ENCODE peak calls at places on chromosomes 4 and X, in four cellular contexts. N is NCI-H774; B is activated CD8-positive, alpha-beta memory T cell treated with anti-CD3 and anti-CD28 coated beads, Interleukin-2, amount 10 ng/mL, durations not matched to agents 7 days and 5 days; G is ovary. Y is an unnamed sample.

GRCh38 chr4:41142356-41142755 is 72.0 kb downstream of the APBB2 start:
- DNase-seq in N (no peak), B (no peak), G (peak; percentile 56), Y (no peak)

GRCh38 chrX:138872537-138872936 is 161.0 kb upstream of the FGF13 start:
- DNase-seq in N (no peak), B (no peak), G (no peak), Y (no peak)

GRCh38 chrX:150844016-150844415 is 54.5 kb downstream of the CD99L2 start:
- DNase-seq in N (no peak), B (no peak), G (no peak), Y (no peak)

GRCh38 chr4:8295471-8295870 is 25.9 kb downstream of the HTRA3 start:
- DNase-seq in N (no peak), B (no peak), G (peak; percentile 28), Y (no peak)

GRCh38 chrX:17376381-17377046 is 1.5 kb downstream of the NHS start:
- DNase-seq in N (no peak), B (no peak), G (peak; percentile 46), Y (no peak)

GRCh38 chr4:175705407-175705806 is 106.7 kb downstream of the GPM6A start:
- DNase-seq in N (no peak), B (no peak), G (no peak), Y (peak; percentile 68)

GRCh38 chr4:54726907-54727306 is 69.2 kb downstream of the KIT start:
- DNase-seq in N (no peak), B (no peak), G (no peak), Y (no peak)

GRCh38 chrX:72620550-72621145 is 48.0 kb upstream of the HDAC8 start:
- DNase-seq in N (no peak), B (peak; percentile 80), G (peak; percentile 73), Y (no peak)

GRCh38 chr4:90328558-90328957 is 201.4 kb downstream of the CCSER1 start:
- DNase-seq in N (no peak), B (no peak), G (no peak), Y (no peak)

GRCh38 chr4:174457468-174457867 is 64.8 kb downstream of the HPGD start:
- DNase-seq in N (no peak), B (no peak), G (no peak), Y (no peak)

GRCh38 chr4:18582841-18583240 is 561.3 kb upstream of the LCORL start:
- DNase-seq in N (no peak), B (no peak), G (no peak), Y (no peak)

GRCh38 chrX:103536732-103537131 is 17.4 kb upstream of the RAB40A start:
- DNase-seq in N (no peak), B (no peak), G (no peak), Y (no peak)

GRCh38 chrX:52574416-52575275 is 57.8 kb upstream of the XAGE1B start:
- DNase-seq in N (no peak), B (peak; percentile 42), G (no peak), Y (peak; percentile 60)

GRCh38 chrX:41906515-41907165 is 16.7 kb downstream of the CASK start:
- DNase-seq in N (no peak), B (no peak), G (no peak), Y (no peak)

GRCh38 chrX:152637649-152638442 is at the start of gene GABRQ:
- DNase-seq in N (peak; percentile 85), B (no peak), G (no peak), Y (no peak)

GRCh38 chr4:123866796-123867195 is 470.2 kb downstream of the SPRY1 start:
- DNase-seq in N (no peak), B (no peak), G (no peak), Y (no peak)

GRCh38 chrX:46758163-46758955 is 559 bp downstream of the SLC9A7 start:
- DNase-seq in N (no peak), B (peak; percentile 43), G (peak; percentile 38), Y (no peak)

GRCh38 chr4:148649669-148650331 is 207.6 kb upstream of the NR3C2 start:
- DNase-seq in N (no peak), B (no peak), G (no peak), Y (peak; percentile 4)

GRCh38 chr4:6561173-6561516 is 13.8 kb upstream of the MAN2B2 start:
- DNase-seq in N (no peak), B (no peak), G (no peak), Y (no peak)

GRCh38 chr4:144582105-144582850 is 63.7 kb upstream of the HHIP start:
- DNase-seq in N (no peak), B (no peak), G (no peak), Y (no peak)

GRCh38 chrX:110671068-110671803 is 124.4 kb downstream of the CHRDL1 start:
- DNase-seq in N (no peak), B (no peak), G (no peak), Y (no peak)

GRCh38 chr4:120088507-120088906 is 21.9 kb upstream of the MAD2L1 start:
- DNase-seq in N (no peak), B (no peak), G (no peak), Y (no peak)

GRCh38 chrX:13000311-13000811 is 25.5 kb downstream of the TMSB4X start:
- DNase-seq in N (no peak), B (peak; percentile 54), G (no peak), Y (peak; percentile 67)

GRCh38 chr4:18202510-18202909 is 181.0 kb upstream of the LCORL start:
- DNase-seq in N (no peak), B (no peak), G (no peak), Y (no peak)

GRCh38 chrX:148161661-148162060 is 180.5 kb downstream of the FMR1NB start:
- DNase-seq in N (no peak), B (no peak), G (no peak), Y (no peak)